ENCODE peak calls at places on chromosomes 6 and 20, in five cellular contexts. One of them, this sample, is unnamed. For H3K4me1, the result is how much of the 10 kb centered on the place peaks cover.

GRCh38 chr6:128950864-128951263 is 67.9 kb downstream of the LAMA2 start:
- DNase-seq in A549: no peak
- DNase-seq in cardiac muscle cell: no peak
- DNase-seq in GM23248: no peak
- DNase-seq in tibial artery: no peak
- DNase-seq in this sample: no peak

GRCh38 chr20:62367136-62367482 is at the start of gene LAMA5:
- DNase-seq in cardiac muscle cell: peak
- DNase-seq in tibial artery: peak
- DNase-seq in A549: peak
- DNase-seq in GM23248: peak
- DNase-seq in this sample: no peak

GRCh38 chr20:25052255-25053206 is 5.4 kb downstream of the ACSS1 start:
- DNase-seq in GM23248: peak
- DNase-seq in cardiac muscle cell: peak
- DNase-seq in A549: no peak
- DNase-seq in tibial artery: peak
- DNase-seq in this sample: no peak

GRCh38 chr20:25549866-25550477 is 35.4 kb downstream of the NINL start:
- DNase-seq in cardiac muscle cell: peak
- DNase-seq in tibial artery: no peak
- DNase-seq in GM23248: peak
- DNase-seq in A549: no peak
- DNase-seq in this sample: no peak

GRCh38 chr20:52104546-52105044 is 87.0 kb downstream of the ZFP64 start:
- DNase-seq in cardiac muscle cell: peak
- DNase-seq in A549: peak
- DNase-seq in tibial artery: no peak
- DNase-seq in GM23248: peak
- DNase-seq in this sample: no peak

GRCh38 chr6:15434263-15434662 is 188.4 kb downstream of the JARID2 start:
- DNase-seq in GM23248: no peak
- DNase-seq in cardiac muscle cell: no peak
- DNase-seq in tibial artery: no peak
- DNase-seq in A549: no peak
- DNase-seq in this sample: no peak

GRCh38 chr6:114581293-114581692 is 238.5 kb upstream of the HS3ST5 start:
- DNase-seq in GM23248: no peak
- DNase-seq in A549: no peak
- DNase-seq in tibial artery: no peak
- DNase-seq in cardiac muscle cell: no peak
- DNase-seq in this sample: no peak

GRCh38 chr6:119241124-119241491 is 108.5 kb downstream of the MAN1A1 start:
- DNase-seq in cardiac muscle cell: peak
- DNase-seq in GM23248: peak
- DNase-seq in A549: no peak
- DNase-seq in tibial artery: no peak
- DNase-seq in this sample: no peak

GRCh38 chr20:50611128-50611810 is 80.1 kb downstream of the RIPOR3 start:
- DNase-seq in cardiac muscle cell: no peak
- DNase-seq in A549: no peak
- DNase-seq in tibial artery: no peak
- DNase-seq in GM23248: peak
- DNase-seq in this sample: no peak

GRCh38 chr6:139587469-139587868 is 213.0 kb upstream of the CITED2 start:
- DNase-seq in tibial artery: no peak
- DNase-seq in cardiac muscle cell: peak
- DNase-seq in GM23248: peak
- DNase-seq in A549: peak
- DNase-seq in this sample: no peak

GRCh38 chr6:41716516-41717446 is 18.6 kb downstream of the TFEB start:
- DNase-seq in A549: no peak
- DNase-seq in GM23248: peak
- DNase-seq in cardiac muscle cell: no peak
- DNase-seq in tibial artery: no peak
- DNase-seq in this sample: no peak

GRCh38 chr20:32354592-32355416 is 3.3 kb upstream of the ASXL1 start:
- DNase-seq in cardiac muscle cell: peak
- DNase-seq in tibial artery: no peak
- DNase-seq in A549: peak
- DNase-seq in GM23248: peak
- DNase-seq in this sample: no peak

GRCh38 chr6:79812195-79812594 is 135.2 kb downstream of the ELOVL4 start:
- DNase-seq in A549: no peak
- DNase-seq in GM23248: no peak
- DNase-seq in cardiac muscle cell: no peak
- DNase-seq in tibial artery: no peak
- DNase-seq in this sample: no peak

GRCh38 chr6:144395014-144395413 is 109.9 kb downstream of the UTRN start:
- DNase-seq in GM23248: peak
- DNase-seq in A549: no peak
- DNase-seq in cardiac muscle cell: no peak
- DNase-seq in tibial artery: no peak
- DNase-seq in this sample: no peak

GRCh38 chr20:22127587-22127986 is 422.1 kb downstream of the PAX1 start:
- DNase-seq in GM23248: no peak
- DNase-seq in cardiac muscle cell: no peak
- DNase-seq in A549: no peak
- DNase-seq in tibial artery: no peak
- DNase-seq in this sample: no peak

GRCh38 chr6:56517155-56517745 is 125.4 kb downstream of the DST start:
- DNase-seq in A549: no peak
- DNase-seq in GM23248: peak
- DNase-seq in cardiac muscle cell: peak
- DNase-seq in tibial artery: no peak
- DNase-seq in this sample: no peak

GRCh38 chr6:38021029-38021428 is 201.5 kb downstream of the ZFAND3 start:
- DNase-seq in A549: no peak
- DNase-seq in GM23248: no peak
- DNase-seq in tibial artery: no peak
- DNase-seq in cardiac muscle cell: no peak
- DNase-seq in this sample: no peak

GRCh38 chr6:32114853-32115252 is 5.7 kb upstream of the TNXB start:
- DNase-seq in cardiac muscle cell: no peak
- DNase-seq in GM23248: peak
- DNase-seq in tibial artery: no peak
- DNase-seq in A549: no peak
- DNase-seq in this sample: no peak

GRCh38 chr20:4891997-4892396 is 109.3 kb downstream of the SLC23A2 start:
- DNase-seq in GM23248: no peak
- DNase-seq in tibial artery: no peak
- DNase-seq in cardiac muscle cell: no peak
- DNase-seq in A549: no peak
- DNase-seq in this sample: no peak

GRCh38 chr6:169622618-169623017 is 79.2 kb downstream of the WDR27 start:
- DNase-seq in tibial artery: no peak
- DNase-seq in GM23248: no peak
- DNase-seq in A549: no peak
- DNase-seq in cardiac muscle cell: peak
- DNase-seq in this sample: peak

GRCh38 chr6:167130712-167131684 is 8.1 kb downstream of the CCR6 start:
- DNase-seq in GM23248: no peak
- DNase-seq in cardiac muscle cell: no peak
- DNase-seq in A549: no peak
- DNase-seq in tibial artery: no peak
- DNase-seq in this sample: no peak

DNA sequence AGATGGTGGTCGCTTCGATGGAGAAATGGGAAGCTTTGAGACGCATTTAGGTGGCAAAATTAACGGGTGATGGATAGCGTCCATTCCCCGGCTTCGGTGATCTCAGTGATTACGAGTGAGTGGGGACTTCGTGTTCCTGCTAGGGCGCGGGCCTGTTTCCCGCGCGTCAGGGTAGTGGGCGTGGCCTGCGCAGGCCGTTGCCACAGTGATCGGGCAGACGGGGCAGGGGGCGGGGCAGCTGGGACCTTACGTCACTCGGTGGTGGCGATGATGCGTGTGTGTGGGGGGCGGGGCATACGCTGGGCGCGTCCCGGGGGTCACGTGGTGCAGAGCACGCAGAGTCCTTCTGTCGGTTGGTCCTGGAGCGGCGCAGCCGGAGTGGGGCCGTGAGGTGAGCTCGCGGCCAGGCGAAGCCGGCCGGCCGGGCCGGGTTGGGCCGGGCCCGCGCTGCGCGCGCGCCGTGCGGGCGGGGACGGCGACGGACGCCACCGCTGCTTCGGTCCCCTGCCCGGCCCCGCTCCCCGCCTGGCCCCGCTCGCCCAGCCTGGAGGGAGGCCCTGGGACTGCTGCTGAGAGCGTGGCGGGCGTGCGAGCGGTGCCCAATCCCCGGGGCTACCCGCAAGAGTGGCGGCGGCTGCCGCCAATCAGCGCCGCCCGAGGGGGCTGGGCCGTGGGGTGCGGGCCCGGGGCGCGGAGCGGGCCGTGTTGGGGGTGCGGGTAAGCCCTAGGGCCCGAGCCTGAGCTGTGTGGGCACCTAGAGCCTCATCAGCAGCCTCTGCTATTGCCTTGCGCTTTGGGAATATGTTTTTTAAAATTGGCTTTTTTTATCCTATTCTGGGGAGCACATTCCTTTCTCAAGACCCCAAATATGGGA is at the start of gene PHF20:
- DNase-seq in GM23248: peak
- DNase-seq in A549: peak
- DNase-seq in cardiac muscle cell: peak
- DNase-seq in tibial artery: peak
- DNase-seq in this sample: peak
- H3K4me1 ChIP-seq in GM23248: under half
- H3K4me1 ChIP-seq in A549: under half
- H3K4me1 ChIP-seq in cardiac muscle cell: under half
- H3K4me1 ChIP-seq in tibial artery: half or more
- H3K4me1 ChIP-seq in this sample: under half

GRCh38 chr6:27295301-27296079 is 16.6 kb downstream of the POM121L2 start:
- DNase-seq in cardiac muscle cell: peak
- DNase-seq in A549: peak
- DNase-seq in GM23248: peak
- DNase-seq in tibial artery: no peak
- DNase-seq in this sample: no peak
- H3K4me3 ChIP-seq in cardiac muscle cell: peak
- H3K4me3 ChIP-seq in A549: peak
- H3K4me3 ChIP-seq in GM23248: peak
- H3K4me3 ChIP-seq in tibial artery: no peak
- H3K4me3 ChIP-seq in this sample: no peak

DNA sequence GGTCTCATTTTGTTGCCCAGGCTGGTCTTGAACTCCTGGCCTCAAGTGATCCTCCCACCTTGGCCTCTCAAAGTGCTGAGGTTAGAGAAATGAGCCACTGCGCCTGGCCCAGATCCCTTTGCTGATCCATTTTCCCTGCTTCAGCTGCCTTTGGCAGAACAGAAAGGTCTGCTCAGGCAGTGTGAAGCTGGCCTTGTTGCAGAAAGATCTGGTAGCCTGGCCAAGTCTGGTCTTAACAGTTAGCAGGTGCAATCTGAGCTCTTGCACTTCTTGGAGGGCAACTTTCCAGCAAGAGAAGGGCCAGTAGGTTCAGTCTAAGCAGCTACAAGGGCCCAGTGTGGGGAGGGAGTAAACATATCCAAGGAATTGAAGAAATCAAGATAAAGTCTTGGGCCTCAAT is 38.8 kb upstream of the NEDD9 start:
- DNase-seq in tibial artery: no peak
- DNase-seq in cardiac muscle cell: no peak
- DNase-seq in A549: no peak
- DNase-seq in GM23248: no peak
- DNase-seq in this sample: no peak
- H3K27ac ChIP-seq in tibial artery: no peak
- H3K27ac ChIP-seq in cardiac muscle cell: no peak
- H3K27ac ChIP-seq in A549: no peak
- H3K27ac ChIP-seq in GM23248: no peak
- H3K27ac ChIP-seq in this sample: no peak

DNA sequence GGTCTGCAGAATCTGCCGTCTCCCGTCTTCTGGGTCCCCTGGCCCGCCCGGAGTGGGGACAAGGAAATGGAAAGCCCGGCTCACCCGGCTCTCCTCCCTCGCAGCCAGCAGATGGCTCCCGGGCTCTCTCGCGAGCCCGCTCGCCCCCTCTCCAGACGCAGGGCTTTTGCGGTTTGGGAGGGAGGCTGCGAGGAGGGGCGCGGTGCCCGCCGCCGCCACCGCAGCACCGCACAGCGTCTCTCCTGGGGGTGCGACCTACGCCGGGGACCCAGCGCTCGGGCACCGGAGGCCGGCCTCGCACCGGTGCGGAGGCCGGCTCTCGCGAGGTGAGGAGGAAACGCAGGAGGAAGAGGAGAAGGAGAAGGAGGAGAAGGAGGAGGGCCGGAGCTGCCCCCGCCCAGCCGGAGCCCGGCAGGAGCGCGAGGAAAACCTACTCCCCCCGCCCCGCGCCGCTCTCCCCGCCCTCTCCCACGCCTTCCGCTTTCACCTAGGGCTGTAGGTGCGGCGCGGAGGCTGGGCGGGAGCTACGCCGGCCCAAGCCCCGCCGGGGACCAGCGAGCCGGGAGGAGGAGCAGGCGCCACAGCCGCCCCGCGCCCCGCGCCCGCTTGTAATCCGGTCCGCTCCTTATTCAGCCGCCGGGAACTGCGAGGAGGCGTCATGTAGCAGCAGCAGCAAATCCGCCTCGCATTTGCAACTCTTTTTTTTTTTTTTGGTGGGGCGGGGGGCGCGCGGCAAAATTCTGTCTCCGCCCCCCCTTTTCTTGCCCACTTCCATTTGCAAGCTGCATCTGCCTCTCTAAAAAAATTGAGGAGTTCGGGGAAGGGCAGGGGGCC is at the start of gene CARMIL1:
- DNase-seq in A549: peak
- DNase-seq in GM23248: peak
- DNase-seq in cardiac muscle cell: peak
- DNase-seq in tibial artery: peak
- DNase-seq in this sample: peak
- H3K4me1 ChIP-seq in A549: under half
- H3K4me1 ChIP-seq in GM23248: under half
- H3K4me1 ChIP-seq in cardiac muscle cell: under half
- H3K4me1 ChIP-seq in tibial artery: under half
- H3K4me1 ChIP-seq in this sample: under half

GRCh38 chr6:156720739-156721714 is 56.2 kb upstream of the ARID1B start:
- DNase-seq in tibial artery: no peak
- DNase-seq in GM23248: peak
- DNase-seq in cardiac muscle cell: peak
- DNase-seq in A549: peak
- DNase-seq in this sample: peak
- H3K4me3 ChIP-seq in tibial artery: no peak
- H3K4me3 ChIP-seq in GM23248: no peak
- H3K4me3 ChIP-seq in cardiac muscle cell: no peak
- H3K4me3 ChIP-seq in A549: no peak
- H3K4me3 ChIP-seq in this sample: peak

GRCh38 chr20:47347661-47348462 is 8.6 kb downstream of the ZMYND8 start:
- DNase-seq in cardiac muscle cell: no peak
- DNase-seq in GM23248: no peak
- DNase-seq in tibial artery: no peak
- DNase-seq in A549: no peak
- DNase-seq in this sample: no peak
- H3K27ac ChIP-seq in cardiac muscle cell: peak
- H3K27ac ChIP-seq in GM23248: no peak
- H3K27ac ChIP-seq in tibial artery: peak
- H3K27ac ChIP-seq in A549: peak
- H3K27ac ChIP-seq in this sample: peak

DNA sequence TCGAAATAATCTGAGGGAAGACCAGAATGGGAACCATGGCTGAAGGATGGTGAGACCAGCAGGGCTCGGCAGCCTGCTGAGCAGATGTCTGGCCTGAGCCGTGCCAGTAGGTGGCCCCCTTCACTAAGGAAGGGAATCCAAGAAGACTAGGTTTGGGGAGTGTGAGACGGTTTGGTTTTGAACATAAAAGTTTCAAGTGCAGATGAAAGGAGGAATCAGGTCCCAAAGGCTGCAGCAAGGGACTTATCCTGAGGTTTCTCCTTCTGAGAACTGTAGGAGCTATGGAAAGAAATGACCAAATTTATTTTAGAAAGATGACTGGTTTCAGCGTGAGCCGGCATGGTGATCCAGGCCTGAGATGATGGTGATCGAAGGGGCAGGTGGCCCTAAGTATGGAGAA is 4.6 kb upstream of the OSER1 start:
- DNase-seq in tibial artery: peak
- DNase-seq in A549: peak
- DNase-seq in GM23248: peak
- DNase-seq in cardiac muscle cell: peak
- DNase-seq in this sample: peak
- H3K4me1 ChIP-seq in tibial artery: under half
- H3K4me1 ChIP-seq in A549: under half
- H3K4me1 ChIP-seq in GM23248: under half
- H3K4me1 ChIP-seq in cardiac muscle cell: under half
- H3K4me1 ChIP-seq in this sample: under half

This sample was measured in breast epithelium.